ENCODE peak calls at places on chromosome 13, in nine cellular contexts. One of them, this sample, is unnamed.
A peak's percentile ranks its signal among the peaks of the same experiment; 100 is the strongest.

GRCh38 chr13:72424059-72424458 is 303.4 kb downstream of the MZT1 start:
- DNase-seq in endothelial cell: no peak
- DNase-seq in SHP77: no peak
- DNase-seq in stimulated activated CD4-positive, alpha-beta T cell treated with anti-CD3 and anti-CD28 coated beads, Interleukin-4, amount 100 ng/mL, for 1 hour: no peak
- DNase-seq in H9: no peak
- DNase-seq in left colon: no peak
- DNase-seq in foreskin fibroblast: no peak
- DNase-seq in NB4: no peak
- DNase-seq in AG04450: no peak
- DNase-seq in this sample: no peak

GRCh38 chr13:21326155-21327030 is 132.7 kb downstream of the ZDHHC20 start:
- DNase-seq in AG04450: peak; percentile 7
- DNase-seq in NB4: no peak
- DNase-seq in left colon: peak; percentile 43
- DNase-seq in H9: peak; percentile 87
- DNase-seq in endothelial cell: no peak
- DNase-seq in SHP77: no peak
- DNase-seq in foreskin fibroblast: peak; percentile 91
- DNase-seq in stimulated activated CD4-positive, alpha-beta T cell treated with anti-CD3 and anti-CD28 coated beads, Interleukin-4, amount 100 ng/mL, for 1 hour: no peak
- DNase-seq in this sample: peak; percentile 88

GRCh38 chr13:27170521-27171243 is 929 bp downstream of the USP12 start:
- DNase-seq in endothelial cell: peak; percentile 80
- DNase-seq in foreskin fibroblast: peak; percentile 52
- DNase-seq in SHP77: no peak
- DNase-seq in NB4: peak; percentile 69
- DNase-seq in H9: peak; percentile 69
- DNase-seq in AG04450: no peak
- DNase-seq in stimulated activated CD4-positive, alpha-beta T cell treated with anti-CD3 and anti-CD28 coated beads, Interleukin-4, amount 100 ng/mL, for 1 hour: peak; percentile 37
- DNase-seq in left colon: no peak
- DNase-seq in this sample: peak; percentile 86

GRCh38 chr13:107018285-107018684 is 450.3 kb upstream of the ARGLU1 start:
- DNase-seq in AG04450: no peak
- DNase-seq in endothelial cell: no peak
- DNase-seq in SHP77: no peak
- DNase-seq in stimulated activated CD4-positive, alpha-beta T cell treated with anti-CD3 and anti-CD28 coated beads, Interleukin-4, amount 100 ng/mL, for 1 hour: no peak
- DNase-seq in H9: no peak
- DNase-seq in left colon: no peak
- DNase-seq in foreskin fibroblast: no peak
- DNase-seq in NB4: no peak
- DNase-seq in this sample: no peak

GRCh38 chr13:110542311-110542796 is 19.2 kb downstream of the RAB20 start:
- DNase-seq in stimulated activated CD4-positive, alpha-beta T cell treated with anti-CD3 and anti-CD28 coated beads, Interleukin-4, amount 100 ng/mL, for 1 hour: no peak
- DNase-seq in H9: no peak
- DNase-seq in SHP77: no peak
- DNase-seq in AG04450: no peak
- DNase-seq in left colon: peak; percentile 15
- DNase-seq in endothelial cell: no peak
- DNase-seq in foreskin fibroblast: no peak
- DNase-seq in NB4: no peak
- DNase-seq in this sample: no peak

GRCh38 chr13:70203661-70204229 is 95.5 kb upstream of the KLHL1 start:
- DNase-seq in SHP77: no peak
- DNase-seq in AG04450: no peak
- DNase-seq in H9: no peak
- DNase-seq in NB4: peak; percentile 37
- DNase-seq in stimulated activated CD4-positive, alpha-beta T cell treated with anti-CD3 and anti-CD28 coated beads, Interleukin-4, amount 100 ng/mL, for 1 hour: no peak
- DNase-seq in foreskin fibroblast: peak; percentile 0
- DNase-seq in left colon: no peak
- DNase-seq in endothelial cell: no peak
- DNase-seq in this sample: no peak

GRCh38 chr13:108525867-108526266 is 103.5 kb upstream of the MYO16 start:
- DNase-seq in H9: no peak
- DNase-seq in endothelial cell: no peak
- DNase-seq in foreskin fibroblast: no peak
- DNase-seq in NB4: no peak
- DNase-seq in left colon: no peak
- DNase-seq in SHP77: no peak
- DNase-seq in stimulated activated CD4-positive, alpha-beta T cell treated with anti-CD3 and anti-CD28 coated beads, Interleukin-4, amount 100 ng/mL, for 1 hour: no peak
- DNase-seq in AG04450: no peak
- DNase-seq in this sample: no peak

GRCh38 chr13:50955807-50956206 is 46.2 kb downstream of the RNASEH2B start:
- DNase-seq in SHP77: no peak
- DNase-seq in NB4: no peak
- DNase-seq in foreskin fibroblast: no peak
- DNase-seq in H9: no peak
- DNase-seq in stimulated activated CD4-positive, alpha-beta T cell treated with anti-CD3 and anti-CD28 coated beads, Interleukin-4, amount 100 ng/mL, for 1 hour: no peak
- DNase-seq in endothelial cell: no peak
- DNase-seq in left colon: no peak
- DNase-seq in AG04450: no peak
- DNase-seq in this sample: no peak

GRCh38 chr13:64083396-64083795 is 2667.7 kb upstream of the PCDH20 start:
- DNase-seq in NB4: no peak
- DNase-seq in AG04450: no peak
- DNase-seq in left colon: no peak
- DNase-seq in H9: no peak
- DNase-seq in SHP77: no peak
- DNase-seq in endothelial cell: no peak
- DNase-seq in foreskin fibroblast: peak; percentile 11
- DNase-seq in stimulated activated CD4-positive, alpha-beta T cell treated with anti-CD3 and anti-CD28 coated beads, Interleukin-4, amount 100 ng/mL, for 1 hour: no peak
- DNase-seq in this sample: peak; percentile 6

GRCh38 chr13:45242070-45242469 is 41.2 kb upstream of the KCTD4 start:
- DNase-seq in NB4: no peak
- DNase-seq in foreskin fibroblast: peak; percentile 66
- DNase-seq in endothelial cell: no peak
- DNase-seq in stimulated activated CD4-positive, alpha-beta T cell treated with anti-CD3 and anti-CD28 coated beads, Interleukin-4, amount 100 ng/mL, for 1 hour: no peak
- DNase-seq in SHP77: no peak
- DNase-seq in H9: no peak
- DNase-seq in left colon: peak; percentile 51
- DNase-seq in AG04450: no peak
- DNase-seq in this sample: peak; percentile 59

GRCh38 chr13:38582133-38582532 is 104.7 kb upstream of the FREM2 start:
- DNase-seq in NB4: peak; percentile 51
- DNase-seq in endothelial cell: peak; percentile 42
- DNase-seq in AG04450: no peak
- DNase-seq in stimulated activated CD4-positive, alpha-beta T cell treated with anti-CD3 and anti-CD28 coated beads, Interleukin-4, amount 100 ng/mL, for 1 hour: no peak
- DNase-seq in SHP77: peak; percentile 28
- DNase-seq in left colon: no peak
- DNase-seq in foreskin fibroblast: peak; percentile 52
- DNase-seq in H9: no peak
- DNase-seq in this sample: peak; percentile 72

GRCh38 chr13:110017379-110017778 is 231.0 kb upstream of the IRS2 start:
- DNase-seq in foreskin fibroblast: peak; percentile 94
- DNase-seq in left colon: no peak
- DNase-seq in H9: peak; percentile 60
- DNase-seq in NB4: no peak
- DNase-seq in SHP77: no peak
- DNase-seq in AG04450: peak; percentile 82
- DNase-seq in stimulated activated CD4-positive, alpha-beta T cell treated with anti-CD3 and anti-CD28 coated beads, Interleukin-4, amount 100 ng/mL, for 1 hour: no peak
- DNase-seq in endothelial cell: no peak
- DNase-seq in this sample: peak; percentile 70

GRCh38 chr13:75139291-75139690 is 342.7 kb downstream of the TBC1D4 start:
- DNase-seq in endothelial cell: no peak
- DNase-seq in foreskin fibroblast: peak; percentile 36
- DNase-seq in AG04450: no peak
- DNase-seq in SHP77: no peak
- DNase-seq in stimulated activated CD4-positive, alpha-beta T cell treated with anti-CD3 and anti-CD28 coated beads, Interleukin-4, amount 100 ng/mL, for 1 hour: no peak
- DNase-seq in NB4: no peak
- DNase-seq in left colon: no peak
- DNase-seq in H9: no peak
- DNase-seq in this sample: peak; percentile 80

GRCh38 chr13:73299787-73300186 is 241.0 kb downstream of the KLF5 start:
- DNase-seq in foreskin fibroblast: no peak
- DNase-seq in endothelial cell: no peak
- DNase-seq in stimulated activated CD4-positive, alpha-beta T cell treated with anti-CD3 and anti-CD28 coated beads, Interleukin-4, amount 100 ng/mL, for 1 hour: no peak
- DNase-seq in NB4: no peak
- DNase-seq in AG04450: peak; percentile 13
- DNase-seq in H9: no peak
- DNase-seq in left colon: no peak
- DNase-seq in SHP77: no peak
- DNase-seq in this sample: peak; percentile 13

GRCh38 chr13:49183672-49184315 is 36.3 kb upstream of the MLNR start:
- DNase-seq in H9: no peak
- DNase-seq in foreskin fibroblast: no peak
- DNase-seq in endothelial cell: no peak
- DNase-seq in stimulated activated CD4-positive, alpha-beta T cell treated with anti-CD3 and anti-CD28 coated beads, Interleukin-4, amount 100 ng/mL, for 1 hour: no peak
- DNase-seq in SHP77: no peak
- DNase-seq in NB4: no peak
- DNase-seq in left colon: no peak
- DNase-seq in AG04450: no peak
- DNase-seq in this sample: no peak

GRCh38 chr13:106533940-106534843 is 1.3 kb downstream of the EFNB2 start:
- DNase-seq in stimulated activated CD4-positive, alpha-beta T cell treated with anti-CD3 and anti-CD28 coated beads, Interleukin-4, amount 100 ng/mL, for 1 hour: peak; percentile 19
- DNase-seq in left colon: no peak
- DNase-seq in SHP77: peak; percentile 40
- DNase-seq in endothelial cell: peak; percentile 24
- DNase-seq in AG04450: peak; percentile 13
- DNase-seq in H9: no peak
- DNase-seq in NB4: no peak
- DNase-seq in foreskin fibroblast: peak; percentile 88
- DNase-seq in this sample: peak; percentile 83

GRCh38 chr13:99151516-99151915 is 49.1 kb upstream of the UBAC2 start:
- DNase-seq in foreskin fibroblast: peak; percentile 66
- DNase-seq in endothelial cell: no peak
- DNase-seq in stimulated activated CD4-positive, alpha-beta T cell treated with anti-CD3 and anti-CD28 coated beads, Interleukin-4, amount 100 ng/mL, for 1 hour: no peak
- DNase-seq in SHP77: no peak
- DNase-seq in H9: no peak
- DNase-seq in left colon: no peak
- DNase-seq in AG04450: no peak
- DNase-seq in NB4: peak; percentile 53
- DNase-seq in this sample: peak; percentile 41

GRCh38 chr13:107111248-107111647 is 543.3 kb upstream of the ARGLU1 start:
- DNase-seq in NB4: no peak
- DNase-seq in H9: no peak
- DNase-seq in SHP77: no peak
- DNase-seq in left colon: no peak
- DNase-seq in stimulated activated CD4-positive, alpha-beta T cell treated with anti-CD3 and anti-CD28 coated beads, Interleukin-4, amount 100 ng/mL, for 1 hour: no peak
- DNase-seq in endothelial cell: no peak
- DNase-seq in AG04450: no peak
- DNase-seq in foreskin fibroblast: no peak
- DNase-seq in this sample: no peak

GRCh38 chr13:30705672-30706071 is 29.7 kb upstream of the ALOX5AP start:
- DNase-seq in H9: no peak
- DNase-seq in AG04450: no peak
- DNase-seq in left colon: no peak
- DNase-seq in SHP77: no peak
- DNase-seq in NB4: no peak
- DNase-seq in foreskin fibroblast: no peak
- DNase-seq in stimulated activated CD4-positive, alpha-beta T cell treated with anti-CD3 and anti-CD28 coated beads, Interleukin-4, amount 100 ng/mL, for 1 hour: no peak
- DNase-seq in endothelial cell: no peak
- DNase-seq in this sample: no peak

GRCh38 chr13:98307744-98308524 is 130.9 kb upstream of the RNF113B start:
- DNase-seq in SHP77: no peak
- DNase-seq in NB4: no peak
- DNase-seq in foreskin fibroblast: peak; percentile 47
- DNase-seq in stimulated activated CD4-positive, alpha-beta T cell treated with anti-CD3 and anti-CD28 coated beads, Interleukin-4, amount 100 ng/mL, for 1 hour: no peak
- DNase-seq in left colon: no peak
- DNase-seq in H9: no peak
- DNase-seq in AG04450: no peak
- DNase-seq in endothelial cell: peak; percentile 51
- DNase-seq in this sample: no peak

GRCh38 chr13:29721766-29722165 is 126.3 kb upstream of the SLC7A1 start:
- DNase-seq in endothelial cell: no peak
- DNase-seq in foreskin fibroblast: no peak
- DNase-seq in left colon: no peak
- DNase-seq in AG04450: no peak
- DNase-seq in NB4: no peak
- DNase-seq in stimulated activated CD4-positive, alpha-beta T cell treated with anti-CD3 and anti-CD28 coated beads, Interleukin-4, amount 100 ng/mL, for 1 hour: no peak
- DNase-seq in SHP77: no peak
- DNase-seq in H9: no peak
- DNase-seq in this sample: no peak

GRCh38 chr13:48595330-48596127 is 58.2 kb upstream of the CYSLTR2 start:
- DNase-seq in left colon: peak; percentile 62
- DNase-seq in endothelial cell: peak; percentile 37
- DNase-seq in stimulated activated CD4-positive, alpha-beta T cell treated with anti-CD3 and anti-CD28 coated beads, Interleukin-4, amount 100 ng/mL, for 1 hour: peak; percentile 39
- DNase-seq in AG04450: peak; percentile 26
- DNase-seq in NB4: peak; percentile 75
- DNase-seq in SHP77: peak; percentile 37
- DNase-seq in foreskin fibroblast: peak; percentile 82
- DNase-seq in H9: peak; percentile 61
- DNase-seq in this sample: peak; percentile 69